ENCODE peak calls at places on chromosomes 1 and 21, in eight cellular contexts. Z is HCT116, N is stomach, V is progenitor cell of endocrine pancreas, G is ovary, A is AG04450, L is HL-60, F is fibroblast of pulmonary artery. E is an unnamed sample.

GRCh38 chr1:7539772-7540175 is 231.3 kb upstream of the VAMP3 start:
- DNase-seq in Z (peak), N (peak), V (peak), G (no peak), A (no peak), L (peak), F (no peak), E (no peak)

GRCh38 chr1:117284408-117285215 is 73.9 kb upstream of the VTCN1 start:
- DNase-seq in Z (peak), N (no peak), V (no peak), G (no peak), A (peak), L (peak), F (peak), E (no peak)

GRCh38 chr1:107820797-107821196 is 144.2 kb downstream of the VAV3 start:
- DNase-seq in Z (no peak), N (no peak), V (no peak), G (no peak), A (no peak), L (no peak), F (no peak), E (no peak)

GRCh38 chr1:182784556-182785171 is 4.9 kb upstream of the NPL start:
- DNase-seq in Z (peak), N (no peak), V (no peak), G (no peak), A (no peak), L (peak), F (peak), E (peak)

GRCh38 chr1:151352001-151352718 is 5.1 kb upstream of the RFX5 start:
- DNase-seq in Z (no peak), N (peak), V (no peak), G (no peak), A (no peak), L (no peak), F (peak), E (no peak)

GRCh38 chr21:34276711-34277425 is 86.9 kb upstream of the KCNE2 start:
- DNase-seq in Z (no peak), N (no peak), V (no peak), G (no peak), A (no peak), L (peak), F (no peak), E (peak)

GRCh38 chr1:109438798-109439297 is 12.6 kb upstream of the PSMA5 start:
- DNase-seq in Z (peak), N (no peak), V (no peak), G (no peak), A (peak), L (no peak), F (peak), E (peak)

GRCh38 chr21:38794978-38795377 is 10.8 kb upstream of the ETS2 start:
- DNase-seq in Z (no peak), N (no peak), V (no peak), G (no peak), A (no peak), L (no peak), F (no peak), E (no peak)

GRCh38 chr1:93042134-93042821 is 36.8 kb upstream of the MTF2 start:
- DNase-seq in Z (no peak), N (no peak), V (no peak), G (no peak), A (no peak), L (peak), F (no peak), E (peak)

GRCh38 chr1:230153655-230154296 is 86.7 kb downstream of the GALNT2 start:
- DNase-seq in Z (no peak), N (no peak), V (no peak), G (no peak), A (no peak), L (peak), F (peak), E (no peak)

GRCh38 chr1:75062111-75062510 is 72.1 kb upstream of the LHX8 start:
- DNase-seq in Z (no peak), N (no peak), V (no peak), G (no peak), A (no peak), L (no peak), F (no peak), E (no peak)

GRCh38 chr1:24898152-24898908 is 31.7 kb downstream of the RUNX3 start:
- DNase-seq in Z (peak), N (peak), V (peak), G (peak), A (no peak), L (peak), F (peak), E (peak)

GRCh38 chr1:11847667-11848445 is at the start of gene NPPA:
- DNase-seq in Z (no peak), N (no peak), V (no peak), G (no peak), A (no peak), L (no peak), F (no peak), E (no peak)

GRCh38 chr1:243287652-243288051 is 31.8 kb downstream of the SDCCAG8 start:
- DNase-seq in Z (no peak), N (no peak), V (no peak), G (no peak), A (peak), L (peak), F (peak), E (peak)

GRCh38 chr1:222697203-222697602 is 15.1 kb downstream of the AIDA start:
- DNase-seq in Z (no peak), N (no peak), V (no peak), G (no peak), A (no peak), L (no peak), F (no peak), E (no peak)

GRCh38 chr21:16280731-16281130 is 550.9 kb downstream of the USP25 start:
- DNase-seq in Z (no peak), N (no peak), V (no peak), G (no peak), A (no peak), L (no peak), F (peak), E (no peak)

GRCh38 chr1:163824006-163824405 is 502.3 kb downstream of the NUF2 start:
- DNase-seq in Z (no peak), N (no peak), V (no peak), G (peak), A (no peak), L (no peak), F (peak), E (no peak)

GRCh38 chr1:156154317-156154749 is 948 bp downstream of the SEMA4A start:
- DNase-seq in Z (no peak), N (peak), V (no peak), G (no peak), A (no peak), L (peak), F (no peak), E (peak)

GRCh38 chr1:78254517-78254916 is 208.8 kb downstream of the GIPC2 start:
- DNase-seq in Z (no peak), N (no peak), V (no peak), G (no peak), A (no peak), L (no peak), F (no peak), E (no peak)

GRCh38 chr1:36864182-36865079 is 169.9 kb downstream of the GRIK3 start:
- DNase-seq in Z (peak), N (no peak), V (no peak), G (no peak), A (no peak), L (peak), F (no peak), E (peak)

GRCh38 chr1:224065455-224065854 is 48.5 kb upstream of the FBXO28 start:
- DNase-seq in Z (no peak), N (peak), V (no peak), G (no peak), A (no peak), L (no peak), F (peak), E (no peak)

GRCh38 chr1:23865543-23865930 is 2.6 kb downstream of the FUCA1 start:
- DNase-seq in Z (peak), N (peak), V (no peak), G (no peak), A (no peak), L (peak), F (peak), E (peak)

GRCh38 chr1:181392613-181393170 is 90.6 kb upstream of the CACNA1E start:
- DNase-seq in Z (no peak), N (no peak), V (no peak), G (no peak), A (no peak), L (no peak), F (no peak), E (no peak)

GRCh38 chr1:94551449-94551848 is 9.9 kb upstream of the F3 start:
- DNase-seq in Z (no peak), N (no peak), V (no peak), G (no peak), A (no peak), L (no peak), F (no peak), E (no peak)

GRCh38 chr1:195851804-195852203 is 756.4 kb downstream of the KCNT2 start:
- DNase-seq in Z (no peak), N (no peak), V (no peak), G (no peak), A (no peak), L (no peak), F (no peak), E (no peak)

GRCh38 chr1:192732787-192733186 is 76.1 kb upstream of the RGS2 start:
- DNase-seq in Z (peak), N (no peak), V (no peak), G (no peak), A (no peak), L (peak), F (no peak), E (no peak)

GRCh38 chr21:27636671-27637070 is 669.8 kb upstream of the ADAMTS5 start:
- DNase-seq in Z (no peak), N (no peak), V (no peak), G (no peak), A (no peak), L (no peak), F (no peak), E (no peak)

GRCh38 chr1:207056673-207057072 is 3.6 kb downstream of the PFKFB2 start:
- DNase-seq in Z (no peak), N (peak), V (no peak), G (no peak), A (no peak), L (no peak), F (no peak), E (no peak)

GRCh38 chr1:24704411-24705259 is 40.6 kb upstream of the CLIC4 start:
- DNase-seq in Z (no peak), N (no peak), V (no peak), G (peak), A (no peak), L (no peak), F (peak), E (no peak)

GRCh38 chr1:179794146-179794545 is 51.1 kb downstream of the FAM163A start:
- DNase-seq in Z (no peak), N (no peak), V (no peak), G (no peak), A (no peak), L (no peak), F (no peak), E (no peak)

GRCh38 chr1:26991310-26992116 is 2.0 kb upstream of the TRNP1 start:
- DNase-seq in Z (no peak), N (no peak), V (no peak), G (no peak), A (no peak), L (no peak), F (no peak), E (peak)

GRCh38 chr1:219876798-219877209 is 51.6 kb downstream of the SLC30A10 start:
- DNase-seq in Z (peak), N (no peak), V (no peak), G (no peak), A (no peak), L (peak), F (peak), E (no peak)
- TF ChIP-seq CTCF in Z (peak), N (no peak), V (peak), G (no peak), A (no peak), L (no peak), F (peak), E (no peak)

GRCh38 chr21:44454058-44454457 is 1.3 kb upstream of the LRRC3 start:
- DNase-seq in Z (no peak), N (no peak), V (no peak), G (no peak), A (no peak), L (no peak), F (no peak), E (no peak)

GRCh38 chr21:44456915-44457736 is 1.8 kb downstream of the LRRC3 start:
- DNase-seq in Z (no peak), N (no peak), V (no peak), G (no peak), A (no peak), L (no peak), F (no peak), E (no peak)

GRCh38 chr21:44456207-44456914 is 1.1 kb downstream of the LRRC3 start:
- DNase-seq in Z (no peak), N (no peak), V (no peak), G (no peak), A (no peak), L (no peak), F (no peak), E (no peak)

GRCh38 chr21:44454747-44455523 is at the start of gene LRRC3:
- DNase-seq in Z (peak), N (peak), V (peak), G (peak), A (no peak), L (peak), F (peak), E (peak)

GRCh38 chr21:44455524-44456206 is 355 bp downstream of the LRRC3 start:
- DNase-seq in Z (no peak), N (peak), V (no peak), G (peak), A (no peak), L (peak), F (peak), E (peak)
- TF ChIP-seq CTCF in Z (peak), N (no peak), V (peak), G (no peak), A (no peak), L (peak), F (peak), E (peak)

DNA sequence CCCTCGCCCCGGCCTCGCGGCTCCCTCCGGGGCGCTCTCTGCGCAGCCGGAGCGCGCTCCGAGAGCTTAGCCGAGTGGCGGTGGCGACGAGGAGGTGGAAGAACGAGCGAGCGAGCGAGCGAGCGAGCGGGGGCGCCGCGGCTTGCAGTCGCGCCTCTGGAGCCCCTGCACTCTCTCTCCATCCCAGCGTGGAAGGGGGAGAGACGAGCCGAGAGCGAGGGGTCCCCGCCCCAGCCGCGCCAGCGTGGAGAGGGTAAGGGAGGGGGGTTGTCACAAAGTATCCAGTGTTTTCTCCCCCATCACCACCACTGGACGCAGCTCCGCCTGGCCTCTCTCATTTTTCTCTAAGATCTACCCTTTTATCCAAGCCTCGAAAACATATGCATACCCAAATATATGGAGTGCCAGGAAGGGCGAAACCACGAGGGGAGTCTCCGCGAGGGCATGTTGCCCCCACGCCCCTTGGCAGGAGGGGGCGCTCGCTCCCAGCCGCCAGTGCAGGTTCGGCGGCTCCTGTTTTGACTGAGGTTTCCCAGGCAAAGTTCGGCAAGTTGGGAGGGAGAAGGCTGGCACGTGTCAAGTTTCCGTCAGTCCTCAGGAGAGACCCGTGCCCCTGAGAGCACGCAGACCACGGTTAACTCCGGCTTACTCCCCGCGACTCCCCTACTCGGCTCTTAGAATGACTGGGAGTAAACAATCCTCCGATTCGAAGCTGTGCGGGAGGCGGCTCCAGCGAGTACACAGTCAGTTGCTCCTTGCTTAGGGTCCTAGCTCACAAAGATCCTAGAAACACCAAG is 569 bp upstream of the DAB1 start:
- DNase-seq in Z (no peak), N (peak), V (peak), G (no peak), A (no peak), L (no peak), F (peak), E (peak)
- TF ChIP-seq CTCF in Z (no peak), N (peak), V (peak), G (no peak), A (peak), L (no peak), F (peak), E (peak)

GRCh38 chr1:153968400-153968799 is 698 bp downstream of the CREB3L4 start:
- DNase-seq in Z (no peak), N (no peak), V (no peak), G (no peak), A (no peak), L (no peak), F (no peak), E (no peak)

GRCh38 chr1:153970346-153970745 is 2.6 kb downstream of the CREB3L4 start:
- DNase-seq in Z (no peak), N (no peak), V (no peak), G (no peak), A (no peak), L (no peak), F (no peak), E (no peak)

GRCh38 chr1:153968972-153969371 is 1.3 kb downstream of the CREB3L4 start:
- DNase-seq in Z (no peak), N (no peak), V (no peak), G (no peak), A (no peak), L (no peak), F (no peak), E (no peak)

GRCh38 chr1:153968000-153968363 is 280 bp downstream of the CREB3L4 start:
- DNase-seq in Z (no peak), N (peak), V (no peak), G (peak), A (no peak), L (no peak), F (no peak), E (no peak)

GRCh38 chr1:153967109-153967999 is at the start of gene CREB3L4:
- DNase-seq in Z (peak), N (peak), V (peak), G (peak), A (peak), L (peak), F (peak), E (peak)
- TF ChIP-seq CTCF in Z (peak), N (peak), V (peak), G (peak), A (peak), L (peak), F (peak), E (peak)

GRCh38 chr1:219927298-219927955 is 930 bp downstream of the SLC30A10 start:
- DNase-seq in Z (no peak), N (no peak), V (no peak), G (no peak), A (no peak), L (no peak), F (no peak), E (peak)

GRCh38 chr1:219927956-219928790 is at the start of gene SLC30A10:
- DNase-seq in Z (no peak), N (no peak), V (peak), G (peak), A (no peak), L (no peak), F (peak), E (peak)

GRCh38 chr1:219926363-219926998 is 1.9 kb downstream of the SLC30A10 start:
- DNase-seq in Z (no peak), N (no peak), V (no peak), G (no peak), A (no peak), L (no peak), F (no peak), E (no peak)

GRCh38 chr1:219931033-219931432 is 2.7 kb upstream of the SLC30A10 start:
- DNase-seq in Z (no peak), N (no peak), V (no peak), G (no peak), A (no peak), L (no peak), F (no peak), E (no peak)

GRCh38 chr1:219928791-219929118 is 398 bp upstream of the SLC30A10 start:
- DNase-seq in Z (no peak), N (no peak), V (no peak), G (no peak), A (no peak), L (no peak), F (no peak), E (no peak)
- TF ChIP-seq CTCF in Z (no peak), N (no peak), V (no peak), G (no peak), A (no peak), L (no peak), F (no peak), E (no peak)

DNA sequence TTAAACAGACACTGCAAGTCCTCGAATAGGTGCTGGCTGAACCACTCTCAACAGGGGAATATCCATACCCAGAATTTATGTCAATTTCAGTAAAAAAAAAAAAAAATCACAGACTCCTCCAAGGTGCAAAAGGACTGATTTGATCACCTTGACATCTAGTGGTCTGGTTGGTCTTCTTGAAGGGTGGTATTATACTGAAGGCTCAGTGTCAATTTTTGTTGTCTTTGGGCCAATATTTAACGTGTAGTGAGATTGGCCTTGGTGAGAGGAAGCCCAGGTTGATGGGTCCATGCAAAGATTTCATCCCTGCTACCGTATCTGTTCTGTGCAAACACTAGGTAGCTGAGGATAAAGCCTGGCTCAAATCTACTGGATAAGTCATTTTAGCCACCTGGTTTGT is 4.0 kb upstream of the GBP5 start:
- DNase-seq in Z (no peak), N (no peak), V (no peak), G (no peak), A (no peak), L (no peak), F (peak), E (no peak)
- TF ChIP-seq CTCF in Z (no peak), N (no peak), V (no peak), G (no peak), A (no peak), L (no peak), F (peak), E (peak)

DNA sequence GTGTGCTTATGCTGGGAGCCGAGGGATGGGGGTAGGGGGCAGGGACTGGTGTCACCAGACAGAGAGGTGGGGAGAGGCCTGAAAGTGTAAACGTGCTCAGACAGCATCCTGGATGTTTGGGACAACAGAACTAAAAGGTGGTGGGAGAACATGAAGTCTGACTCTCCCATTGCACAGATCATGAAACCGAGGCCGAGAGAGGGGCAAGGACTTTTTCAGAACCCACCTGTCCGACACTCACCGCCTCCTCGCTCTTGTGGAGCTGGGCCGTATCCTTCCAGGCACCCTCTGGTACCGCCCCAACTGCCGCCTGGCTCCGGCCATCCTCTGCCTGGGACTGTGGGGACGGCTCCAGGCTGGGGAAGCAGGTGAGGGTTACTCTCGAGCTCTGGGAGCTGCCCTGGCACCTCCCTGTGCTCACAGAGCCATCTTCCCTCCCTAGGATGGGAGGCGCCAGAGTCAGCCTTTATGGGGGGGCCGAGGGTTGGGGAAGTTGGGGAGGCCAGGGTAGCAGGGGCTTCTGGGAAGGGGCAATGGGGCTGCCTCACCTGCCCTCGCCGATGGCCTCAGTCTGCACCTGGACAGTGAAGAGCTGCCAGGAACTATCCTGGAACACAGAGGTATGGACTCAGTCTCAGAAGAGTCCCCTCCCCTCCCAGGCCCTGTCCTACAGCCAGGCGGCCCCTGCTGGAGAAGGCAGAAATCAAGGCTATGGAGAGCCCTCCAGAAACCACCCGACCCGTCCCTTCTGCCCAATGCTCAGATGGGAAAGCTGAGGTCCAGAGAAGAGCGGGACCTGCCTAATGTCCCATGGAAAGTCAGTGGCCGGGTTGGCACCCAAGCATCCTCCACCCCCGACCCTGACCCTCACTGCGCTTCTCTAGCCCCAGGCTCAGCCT is 7.0 kb downstream of the ATP13A2 start:
- DNase-seq in Z (no peak), N (no peak), V (no peak), G (no peak), A (no peak), L (no peak), F (no peak), E (no peak)
- TF ChIP-seq CTCF in Z (peak), N (no peak), V (no peak), G (no peak), A (peak), L (no peak), F (peak), E (no peak)